ENCODE peak calls at places on chromosomes 6 and 20, in nine cellular contexts. G is heart right ventricle; U is fibroblast of lung; C is stimulated activated naive CD4-positive, alpha-beta T cell treated with Interleukin-2 at 50 U/mL for 16 hours; Y is activated T-helper 1 cell treated with anti-CD3 and anti-CD28 coated beads, Interleukin-2, amount 50 U/mL, for 16 hours; D is RPMI7951; N is HT1080; I is posterior cingulate gyrus; O is NCI-H2029 treated with DMSO at 0.1 percent for 48 hours. Q is an unnamed sample.

GRCh38 chr6:97963148-97963680 is 680.2 kb upstream of the MMS22L start:
- DNase-seq in G (no peak), U (no peak), C (no peak), Y (no peak), D (no peak), N (peak), I (no peak), O (no peak), Q (no peak)

GRCh38 chr6:2744206-2744771 is 6.4 kb downstream of the MYLK4 start:
- DNase-seq in G (peak), U (peak), C (no peak), Y (no peak), D (no peak), N (peak), I (peak), O (peak), Q (no peak)

GRCh38 chr6:47733879-47734558 is 35.6 kb downstream of the ADGRF4 start:
- DNase-seq in G (no peak), U (peak), C (no peak), Y (no peak), D (peak), N (no peak), I (no peak), O (peak), Q (no peak)

GRCh38 chr20:64044484-64045247 is 4.8 kb downstream of the SOX18 start:
- DNase-seq in G (no peak), U (peak), C (no peak), Y (no peak), D (peak), N (peak), I (no peak), O (no peak), Q (no peak)

GRCh38 chr20:10524034-10524476 is 89.0 kb downstream of the SLX4IP start:
- DNase-seq in G (peak), U (peak), C (no peak), Y (no peak), D (no peak), N (no peak), I (peak), O (peak), Q (no peak)

GRCh38 chr6:33197431-33198048 is 2.9 kb downstream of the RXRB start:
- DNase-seq in G (no peak), U (peak), C (no peak), Y (no peak), D (peak), N (peak), I (no peak), O (peak), Q (peak)

GRCh38 chr6:139567095-139567494 is 192.6 kb upstream of the CITED2 start:
- DNase-seq in G (no peak), U (peak), C (no peak), Y (no peak), D (peak), N (peak), I (no peak), O (no peak), Q (no peak)

GRCh38 chr6:18503588-18504231 is 116.6 kb downstream of the RNF144B start:
- DNase-seq in G (no peak), U (peak), C (no peak), Y (no peak), D (peak), N (peak), I (peak), O (peak), Q (peak)

GRCh38 chr6:168709991-168710390 is 269.0 kb downstream of the SMOC2 start:
- DNase-seq in G (no peak), U (no peak), C (no peak), Y (no peak), D (no peak), N (no peak), I (no peak), O (no peak), Q (no peak)

GRCh38 chr6:20377623-20378265 is 23.9 kb upstream of the E2F3 start:
- DNase-seq in G (no peak), U (peak), C (no peak), Y (no peak), D (peak), N (peak), I (no peak), O (no peak), Q (no peak)

GRCh38 chr6:112665114-112665513 is 318.0 kb downstream of the RFPL4B start:
- DNase-seq in G (no peak), U (peak), C (no peak), Y (no peak), D (no peak), N (no peak), I (no peak), O (no peak), Q (no peak)

GRCh38 chr20:63155266-63156165 is 60.4 kb downstream of the YTHDF1 start:
- DNase-seq in G (peak), U (no peak), C (no peak), Y (no peak), D (no peak), N (no peak), I (no peak), O (no peak), Q (peak)

GRCh38 chr6:10309826-10310405 is 105.0 kb downstream of the TFAP2A start:
- DNase-seq in G (no peak), U (no peak), C (no peak), Y (no peak), D (no peak), N (no peak), I (no peak), O (no peak), Q (no peak)

GRCh38 chr6:28081486-28081751 is 1.1 kb downstream of the ZNF165 start:
- DNase-seq in G (no peak), U (no peak), C (peak), Y (no peak), D (no peak), N (no peak), I (no peak), O (no peak), Q (no peak)

GRCh38 chr6:149936743-149937142 is 5.1 kb upstream of the ULBP2 start:
- DNase-seq in G (no peak), U (no peak), C (no peak), Y (no peak), D (no peak), N (no peak), I (no peak), O (no peak), Q (no peak)

GRCh38 chr20:13936781-13937576 is 53.4 kb downstream of the SEL1L2 start:
- DNase-seq in G (no peak), U (no peak), C (no peak), Y (no peak), D (no peak), N (no peak), I (no peak), O (no peak), Q (no peak)

GRCh38 chr6:150267686-150268561 is 100.9 kb upstream of the IYD start:
- DNase-seq in G (no peak), U (peak), C (no peak), Y (no peak), D (peak), N (peak), I (no peak), O (no peak), Q (no peak)

GRCh38 chr6:31639449-31639861 is 13.0 kb downstream of the BAG6 start:
- DNase-seq in G (no peak), U (no peak), C (no peak), Y (no peak), D (peak), N (peak), I (no peak), O (no peak), Q (no peak)

GRCh38 chr6:41805830-41806774 is 18.6 kb downstream of the TOMM6 start:
- DNase-seq in G (no peak), U (no peak), C (no peak), Y (no peak), D (no peak), N (no peak), I (no peak), O (no peak), Q (no peak)

GRCh38 chr6:149627672-149628071 is 20.8 kb downstream of the KATNA1 start:
- DNase-seq in G (no peak), U (no peak), C (no peak), Y (no peak), D (no peak), N (no peak), I (no peak), O (no peak), Q (no peak)

Q was measured in left lung.